ENCODE peak calls at places on chromosomes 13 and 19, in five cellular contexts. B, C, U, Q and S are unnamed samples.

GRCh38 chr13:75302031-75302430 is 179.9 kb downstream of the TBC1D4 start:
- DNase-seq in Q (no peak), C (no peak), B (no peak), U (no peak), S (no peak)

GRCh38 chr13:71789952-71790351 is 77.1 kb downstream of the DACH1 start:
- DNase-seq in C (no peak), U (no peak), Q (no peak), B (no peak), S (no peak)

GRCh38 chr19:28878862-28879566 is 333.9 kb downstream of the UQCRFS1 start:
- DNase-seq in U (peak; percentile 21), B (peak; percentile 70), C (no peak), Q (peak; percentile 56), S (no peak)

GRCh38 chr19:986083-986482 is 1.9 kb downstream of the WDR18 start:
- DNase-seq in C (no peak), Q (no peak), B (no peak), U (no peak), S (no peak)

GRCh38 chr19:19053508-19054314 is 10.1 kb upstream of the SLC25A42 start:
- DNase-seq in U (peak; percentile 55), Q (peak; percentile 53), C (no peak), B (peak; percentile 72), S (no peak)

GRCh38 chr19:32357720-32358119 is 12.3 kb downstream of the ZNF507 start:
- DNase-seq in C (no peak), Q (no peak), B (no peak), U (no peak), S (no peak)

GRCh38 chr19:18633321-18633720 is 3.5 kb upstream of the KLHL26 start:
- DNase-seq in Q (no peak), B (no peak), C (no peak), U (no peak), S (no peak)

GRCh38 chr19:10286803-10287737 is at the start of gene ICAM4:
- DNase-seq in U (no peak), C (no peak), B (peak; percentile 76), Q (peak; percentile 28), S (no peak)

GRCh38 chr19:35041548-35042055 is at the start of gene HPN:
- DNase-seq in U (no peak), B (peak; percentile 96), C (no peak), Q (no peak), S (no peak)

GRCh38 chr13:110305949-110306339 is 1.0 kb downstream of the COL4A1 start:
- DNase-seq in B (peak; percentile 13), U (no peak), C (no peak), Q (no peak), S (no peak)

GRCh38 chr19:58538257-58539168 is 5.4 kb upstream of the TRIM28 start:
- DNase-seq in B (peak; percentile 94), C (no peak), U (no peak), Q (peak; percentile 44), S (no peak)

GRCh38 chr13:85543144-85543543 is 256.1 kb downstream of the SLITRK6 start:
- DNase-seq in U (no peak), Q (no peak), C (no peak), B (no peak), S (no peak)

GRCh38 chr19:56681702-56682101 is 10.1 kb upstream of the ZNF835 start:
- DNase-seq in U (no peak), Q (no peak), C (no peak), B (no peak), S (no peak)